ENCODE peak calls at places on chromosomes 16 and 17, in nine cellular contexts. D, V, G, I, H, W, S, O and U are unnamed samples.
A peak's percentile ranks its signal among the peaks of the same experiment; 100 is the strongest.

GRCh38 chr16:29805232-29806095 is 865 bp upstream of the MAZ start:
- DNase-seq in I (peak; percentile 98), D (peak; percentile 97), G (peak; percentile 99), W (peak; percentile 99), O (peak; percentile 97), S (peak; percentile 98), V (peak; percentile 98), H (peak; percentile 91), U (peak; percentile 99)

GRCh38 chr16:16071631-16072244 is 122.3 kb downstream of the ABCC1 start:
- DNase-seq in W (no peak), G (no peak), H (no peak), D (peak; percentile 81), O (peak; percentile 75), S (no peak), V (no peak), I (no peak), U (no peak)

GRCh38 chr17:19239544-19239943 is 2.4 kb downstream of the EPN2 start:
- DNase-seq in O (peak; percentile 41), S (no peak), W (no peak), D (no peak), I (no peak), H (no peak), G (no peak), V (no peak), U (no peak)

GRCh38 chr16:31706318-31706717 is 167.3 kb upstream of the ZNF267 start:
- DNase-seq in S (no peak), I (no peak), V (no peak), G (peak; percentile 29), D (no peak), O (no peak), H (no peak), W (no peak), U (no peak)

GRCh38 chr16:83682126-83682857 is 125.5 kb upstream of the HSBP1 start:
- DNase-seq in W (no peak), O (no peak), I (no peak), G (no peak), D (peak; percentile 13), S (no peak), H (no peak), V (no peak), U (no peak)

GRCh38 chr17:58513391-58513912 is 986 bp downstream of the MTMR4 start:
- DNase-seq in D (no peak), V (peak; percentile 14), O (no peak), H (no peak), I (no peak), G (no peak), S (no peak), W (no peak), U (no peak)

GRCh38 chr17:75650874-75651273 is 16.1 kb downstream of the RECQL5 start:
- DNase-seq in D (no peak), O (no peak), G (no peak), W (no peak), S (no peak), I (no peak), V (no peak), H (no peak), U (no peak)

GRCh38 chr17:49748223-49748622 is 15.7 kb downstream of the FAM117A start:
- DNase-seq in I (no peak), V (peak; percentile 23), H (no peak), S (no peak), D (no peak), G (no peak), W (no peak), O (no peak), U (no peak)

GRCh38 chr17:45907720-45908395 is 13.5 kb downstream of the MAPT start:
- DNase-seq in W (no peak), O (no peak), V (no peak), S (no peak), G (no peak), H (no peak), D (no peak), I (no peak), U (no peak)

GRCh38 chr17:65586899-65587298 is 25.5 kb upstream of the AXIN2 start:
- DNase-seq in D (no peak), H (no peak), O (no peak), G (no peak), S (no peak), I (no peak), V (no peak), W (no peak), U (no peak)

GRCh38 chr16:21277927-21278706 is at the start of gene CRYM:
- DNase-seq in D (no peak), V (peak; percentile 20), H (no peak), I (no peak), S (peak; percentile 80), O (peak; percentile 27), G (peak; percentile 85), W (peak; percentile 73), U (peak; percentile 73)

GRCh38 chr16:11621920-11622651 is 35.4 kb upstream of the LITAF start:
- DNase-seq in S (no peak), I (no peak), D (no peak), V (peak; percentile 79), H (no peak), G (peak; percentile 45), O (peak; percentile 34), W (no peak), U (no peak)

GRCh38 chr17:40872416-40872815 is 5.4 kb upstream of the KRT12 start:
- DNase-seq in G (no peak), H (no peak), V (no peak), O (no peak), I (no peak), D (no peak), W (no peak), S (no peak), U (no peak)

GRCh38 chr17:11899494-11899893 is 97.8 kb downstream of the ZNF18 start:
- DNase-seq in I (no peak), W (no peak), V (no peak), O (no peak), S (no peak), H (no peak), D (peak; percentile 31), G (no peak), U (no peak)

GRCh38 chr16:49712106-49712505 is 143.8 kb downstream of the ZNF423 start:
- DNase-seq in O (no peak), S (no peak), W (no peak), G (no peak), H (no peak), D (no peak), I (no peak), V (no peak), U (no peak)

GRCh38 chr17:32971171-32971570 is 20.5 kb upstream of the SPACA3 start:
- DNase-seq in G (no peak), S (no peak), I (no peak), V (no peak), D (peak; percentile 13), O (no peak), W (no peak), H (no peak), U (no peak)

GRCh38 chr17:5468075-5468473 is 708 bp downstream of the DHX33 start:
- DNase-seq in W (no peak), G (peak; percentile 66), D (peak; percentile 3), I (no peak), H (no peak), V (peak; percentile 12), S (no peak), O (no peak), U (no peak)

GRCh38 chr16:53809088-53809951 is 105.4 kb downstream of the FTO start:
- DNase-seq in D (no peak), H (no peak), S (no peak), W (no peak), I (no peak), V (no peak), G (no peak), O (no peak), U (no peak)

GRCh38 chr17:77494664-77495435 is 354.1 kb downstream of the SEC14L1 start:
- DNase-seq in S (peak; percentile 83), G (peak; percentile 84), I (peak; percentile 85), H (peak; percentile 49), W (peak; percentile 82), V (peak; percentile 75), O (peak; percentile 73), D (peak; percentile 75), U (peak; percentile 84)
- H3K27ac ChIP-seq in S (peak overlapping the region; percentile 37), G (peak overlapping the region; percentile 38), I (peak overlapping the region; percentile 7), H (no peak overlapping the region), W (no peak overlapping the region), V (no peak overlapping the region), O (no peak overlapping the region), D (no peak overlapping the region), U (no peak overlapping the region)

GRCh38 chr16:82083710-82084353 is 48.8 kb downstream of the HSD17B2 start:
- DNase-seq in I (no peak), H (no peak), S (no peak), G (no peak), D (no peak), W (no peak), O (no peak), V (no peak), U (no peak)
- H3K4me1 ChIP-seq in I (no peaks in the 10 kb centered on the region), H (no peaks in the 10 kb centered on the region), S (peaks cover 38% of the 10 kb centered on the region), G (no peaks in the 10 kb centered on the region), D (no peaks in the 10 kb centered on the region), W (no peaks in the 10 kb centered on the region), O (no peaks in the 10 kb centered on the region), V (no peaks in the 10 kb centered on the region), U (no peaks in the 10 kb centered on the region)

GRCh38 chr16:4431023-4431422 is 5.4 kb downstream of the DNAJA3 start:
- DNase-seq in S (no peak), W (no peak), H (no peak), O (no peak), D (no peak), V (no peak), G (no peak), I (no peak), U (no peak)

GRCh38 chr16:4426021-4426684 is 485 bp downstream of the DNAJA3 start:
- DNase-seq in S (no peak), G (no peak), W (no peak), O (no peak), D (no peak), I (no peak), V (no peak), H (no peak), U (no peak)

GRCh38 chr16:4428500-4428899 is 2.8 kb downstream of the DNAJA3 start:
- DNase-seq in S (no peak), W (peak; percentile 14), D (no peak), H (no peak), V (no peak), G (no peak), I (no peak), O (no peak), U (no peak)

GRCh38 chr16:4425378-4426020 is at the start of gene DNAJA3:
- DNase-seq in S (peak; percentile 91), I (peak; percentile 94), D (peak; percentile 90), G (peak; percentile 97), W (peak; percentile 94), V (peak; percentile 91), H (peak; percentile 81), O (peak; percentile 89), U (peak; percentile 96)

GRCh38 chr16:4426722-4427372 is 1.2 kb downstream of the DNAJA3 start:
- DNase-seq in H (no peak), G (no peak), O (no peak), V (no peak), W (peak; percentile 21), S (no peak), D (no peak), I (no peak), U (no peak)
- H3K27ac ChIP-seq in H (no peak overlapping the region), G (peak overlapping the region; percentile 88), O (no peak overlapping the region), V (peak overlapping the region; percentile 100), W (no peak overlapping the region), S (peak overlapping the region; percentile 87), D (no peak overlapping the region), I (peak overlapping the region; percentile 92), U (no peak overlapping the region)

GRCh38 chr17:82242698-82242976 is 13.8 kb downstream of the SLC16A3 start:
- DNase-seq in G (no peak), W (no peak), O (no peak), S (no peak), D (no peak), V (no peak), I (no peak), H (no peak), U (peak; percentile 60)
- H3K4me1 ChIP-seq in G (no peaks in the 10 kb centered on the region), W (no peaks in the 10 kb centered on the region), O (peaks cover 61% of the 10 kb centered on the region), S (peaks cover 64% of the 10 kb centered on the region), D (peaks cover 10% of the 10 kb centered on the region), V (peaks cover 38% of the 10 kb centered on the region), I (no peaks in the 10 kb centered on the region), H (peaks cover 50% of the 10 kb centered on the region), U (peaks cover 78% of the 10 kb centered on the region)